ENCODE peak calls at places on chromosomes 5 and 9, in seven cellular contexts. One of them, this sample, is unnamed.

GRCh38 chr5:23105021-23105420 is 251.9 kb upstream of the CDH12 start:
- DNase-seq in MM.1S: no peak
- DNase-seq in endothelial cell of umbilical vein: no peak
- DNase-seq in spleen: no peak
- DNase-seq in mammary epithelial cell: no peak
- DNase-seq in cardiac muscle cell: no peak
- DNase-seq in psoas muscle: no peak
- DNase-seq in this sample: no peak

GRCh38 chr5:173668245-173668800 is 51.9 kb upstream of the BOD1 start:
- DNase-seq in MM.1S: no peak
- DNase-seq in endothelial cell of umbilical vein: no peak
- DNase-seq in spleen: no peak
- DNase-seq in mammary epithelial cell: no peak
- DNase-seq in cardiac muscle cell: no peak
- DNase-seq in psoas muscle: no peak
- DNase-seq in this sample: no peak

GRCh38 chr5:159780246-159780645 is 136.0 kb upstream of the ADRA1B start:
- DNase-seq in MM.1S: no peak
- DNase-seq in endothelial cell of umbilical vein: no peak
- DNase-seq in spleen: no peak
- DNase-seq in mammary epithelial cell: no peak
- DNase-seq in cardiac muscle cell: no peak
- DNase-seq in psoas muscle: no peak
- DNase-seq in this sample: no peak

GRCh38 chr5:84524491-84524890 is 139.8 kb upstream of the EDIL3 start:
- DNase-seq in MM.1S: no peak
- DNase-seq in endothelial cell of umbilical vein: no peak
- DNase-seq in spleen: no peak
- DNase-seq in mammary epithelial cell: no peak
- DNase-seq in cardiac muscle cell: no peak
- DNase-seq in psoas muscle: no peak
- DNase-seq in this sample: no peak

GRCh38 chr5:126370796-126371718 is 52.2 kb upstream of the GRAMD2B start:
- DNase-seq in MM.1S: no peak
- DNase-seq in endothelial cell of umbilical vein: no peak
- DNase-seq in spleen: no peak
- DNase-seq in mammary epithelial cell: peak; percentile 72
- DNase-seq in cardiac muscle cell: no peak
- DNase-seq in psoas muscle: no peak
- DNase-seq in this sample: peak; percentile 71

GRCh38 chr5:126369995-126370731 is 53.0 kb upstream of the GRAMD2B start:
- DNase-seq in MM.1S: no peak
- DNase-seq in endothelial cell of umbilical vein: no peak
- DNase-seq in spleen: no peak
- DNase-seq in mammary epithelial cell: no peak
- DNase-seq in cardiac muscle cell: peak; percentile 20
- DNase-seq in psoas muscle: no peak
- DNase-seq in this sample: peak; percentile 38

GRCh38 chr5:28286566-28286965 is 1248.2 kb upstream of the CDH9 start:
- DNase-seq in MM.1S: no peak
- DNase-seq in endothelial cell of umbilical vein: no peak
- DNase-seq in spleen: no peak
- DNase-seq in mammary epithelial cell: no peak
- DNase-seq in cardiac muscle cell: no peak
- DNase-seq in psoas muscle: no peak
- DNase-seq in this sample: no peak

GRCh38 chr5:1099931-1100651 is 11.8 kb downstream of the SLC12A7 start:
- DNase-seq in MM.1S: no peak
- DNase-seq in endothelial cell of umbilical vein: no peak
- DNase-seq in spleen: no peak
- DNase-seq in mammary epithelial cell: no peak
- DNase-seq in cardiac muscle cell: peak; percentile 59
- DNase-seq in psoas muscle: no peak
- DNase-seq in this sample: no peak

GRCh38 chr9:89185980-89186379 is 7.4 kb upstream of the SHC3 start:
- DNase-seq in MM.1S: no peak
- DNase-seq in endothelial cell of umbilical vein: no peak
- DNase-seq in spleen: no peak
- DNase-seq in mammary epithelial cell: no peak
- DNase-seq in cardiac muscle cell: peak; percentile 83
- DNase-seq in psoas muscle: no peak
- DNase-seq in this sample: no peak

GRCh38 chr5:146967646-146968045 is 89.1 kb upstream of the PPP2R2B start:
- DNase-seq in MM.1S: no peak
- DNase-seq in endothelial cell of umbilical vein: no peak
- DNase-seq in spleen: no peak
- DNase-seq in mammary epithelial cell: no peak
- DNase-seq in cardiac muscle cell: no peak
- DNase-seq in psoas muscle: no peak
- DNase-seq in this sample: no peak

GRCh38 chr5:178277866-178278265 is 45.3 kb upstream of the PHYKPL start:
- DNase-seq in MM.1S: no peak
- DNase-seq in endothelial cell of umbilical vein: no peak
- DNase-seq in spleen: no peak
- DNase-seq in mammary epithelial cell: no peak
- DNase-seq in cardiac muscle cell: no peak
- DNase-seq in psoas muscle: peak; percentile 39
- DNase-seq in this sample: no peak

GRCh38 chr5:35308391-35308790 is 78.1 kb upstream of the PRLR start:
- DNase-seq in MM.1S: no peak
- DNase-seq in endothelial cell of umbilical vein: no peak
- DNase-seq in spleen: no peak
- DNase-seq in mammary epithelial cell: no peak
- DNase-seq in cardiac muscle cell: no peak
- DNase-seq in psoas muscle: no peak
- DNase-seq in this sample: no peak

GRCh38 chr5:170443624-170444023 is 54.5 kb upstream of the KCNMB1 start:
- DNase-seq in MM.1S: no peak
- DNase-seq in endothelial cell of umbilical vein: no peak
- DNase-seq in spleen: no peak
- DNase-seq in mammary epithelial cell: no peak
- DNase-seq in cardiac muscle cell: no peak
- DNase-seq in psoas muscle: no peak
- DNase-seq in this sample: no peak

GRCh38 chr5:169788168-169788567 is 151.1 kb downstream of the DOCK2 start:
- DNase-seq in MM.1S: no peak
- DNase-seq in endothelial cell of umbilical vein: no peak
- DNase-seq in spleen: no peak
- DNase-seq in mammary epithelial cell: peak; percentile 26
- DNase-seq in cardiac muscle cell: no peak
- DNase-seq in psoas muscle: no peak
- DNase-seq in this sample: no peak

GRCh38 chr5:74328221-74328630 is 312.3 kb downstream of the ENC1 start:
- DNase-seq in MM.1S: no peak
- DNase-seq in endothelial cell of umbilical vein: no peak
- DNase-seq in spleen: no peak
- DNase-seq in mammary epithelial cell: no peak
- DNase-seq in cardiac muscle cell: no peak
- DNase-seq in psoas muscle: no peak
- DNase-seq in this sample: no peak

GRCh38 chr5:136182618-136183017 is 10.3 kb downstream of the SMIM32 start:
- DNase-seq in MM.1S: no peak
- DNase-seq in endothelial cell of umbilical vein: no peak
- DNase-seq in spleen: no peak
- DNase-seq in mammary epithelial cell: no peak
- DNase-seq in cardiac muscle cell: no peak
- DNase-seq in psoas muscle: no peak
- DNase-seq in this sample: no peak

GRCh38 chr9:88993327-88993726 is 2.1 kb downstream of the S1PR3 start:
- DNase-seq in MM.1S: no peak
- DNase-seq in endothelial cell of umbilical vein: peak; percentile 58
- DNase-seq in spleen: no peak
- DNase-seq in mammary epithelial cell: no peak
- DNase-seq in cardiac muscle cell: no peak
- DNase-seq in psoas muscle: no peak
- DNase-seq in this sample: no peak

GRCh38 chr9:90894956-90895687 is 93.5 kb downstream of the SYK start:
- DNase-seq in MM.1S: no peak
- DNase-seq in endothelial cell of umbilical vein: peak; percentile 9
- DNase-seq in spleen: no peak
- DNase-seq in mammary epithelial cell: no peak
- DNase-seq in cardiac muscle cell: peak; percentile 51
- DNase-seq in psoas muscle: no peak
- DNase-seq in this sample: no peak

GRCh38 chr5:172235827-172236749 is 42.1 kb downstream of the EFCAB9 start:
- DNase-seq in MM.1S: no peak
- DNase-seq in endothelial cell of umbilical vein: no peak
- DNase-seq in spleen: no peak
- DNase-seq in mammary epithelial cell: no peak
- DNase-seq in cardiac muscle cell: no peak
- DNase-seq in psoas muscle: no peak
- DNase-seq in this sample: no peak

GRCh38 chr5:114449836-114450515 is 88.1 kb downstream of the KCNN2 start:
- DNase-seq in MM.1S: peak; percentile 61
- DNase-seq in endothelial cell of umbilical vein: peak; percentile 63
- DNase-seq in spleen: peak; percentile 79
- DNase-seq in mammary epithelial cell: peak; percentile 29
- DNase-seq in cardiac muscle cell: peak; percentile 90
- DNase-seq in psoas muscle: peak; percentile 79
- DNase-seq in this sample: no peak

GRCh38 chr9:109020982-109021511 is 7.7 kb upstream of the CTNNAL1 start:
- DNase-seq in MM.1S: no peak
- DNase-seq in endothelial cell of umbilical vein: no peak
- DNase-seq in spleen: no peak
- DNase-seq in mammary epithelial cell: no peak
- DNase-seq in cardiac muscle cell: no peak
- DNase-seq in psoas muscle: no peak
- DNase-seq in this sample: no peak

GRCh38 chr5:39209924-39210323 is 9.4 kb downstream of the FYB1 start:
- DNase-seq in MM.1S: no peak
- DNase-seq in endothelial cell of umbilical vein: no peak
- DNase-seq in spleen: peak; percentile 91
- DNase-seq in mammary epithelial cell: no peak
- DNase-seq in cardiac muscle cell: no peak
- DNase-seq in psoas muscle: peak; percentile 56
- DNase-seq in this sample: peak; percentile 49

GRCh38 chr5:181151146-181151545 is 3.8 kb downstream of the OR2V2 start:
- DNase-seq in MM.1S: no peak
- DNase-seq in endothelial cell of umbilical vein: no peak
- DNase-seq in spleen: no peak
- DNase-seq in mammary epithelial cell: no peak
- DNase-seq in cardiac muscle cell: no peak
- DNase-seq in psoas muscle: no peak
- DNase-seq in this sample: no peak

GRCh38 chr9:76729980-76730737 is 34.1 kb upstream of the PCA3 start:
- DNase-seq in MM.1S: no peak
- DNase-seq in endothelial cell of umbilical vein: no peak
- DNase-seq in spleen: no peak
- DNase-seq in mammary epithelial cell: no peak
- DNase-seq in cardiac muscle cell: no peak
- DNase-seq in psoas muscle: no peak
- DNase-seq in this sample: no peak

GRCh38 chr5:143066556-143067281 is 296.5 kb downstream of the ARHGAP26 start:
- DNase-seq in MM.1S: peak; percentile 27
- DNase-seq in endothelial cell of umbilical vein: no peak
- DNase-seq in spleen: no peak
- DNase-seq in mammary epithelial cell: no peak
- DNase-seq in cardiac muscle cell: no peak
- DNase-seq in psoas muscle: peak; percentile 72
- DNase-seq in this sample: peak; percentile 32

GRCh38 chr9:87029904-87030303 is 82.6 kb upstream of the GAS1 start:
- DNase-seq in MM.1S: no peak
- DNase-seq in endothelial cell of umbilical vein: no peak
- DNase-seq in spleen: no peak
- DNase-seq in mammary epithelial cell: no peak
- DNase-seq in cardiac muscle cell: no peak
- DNase-seq in psoas muscle: no peak
- DNase-seq in this sample: no peak

GRCh38 chr9:6787793-6788174 is 30.0 kb downstream of the KDM4C start:
- DNase-seq in MM.1S: no peak
- DNase-seq in endothelial cell of umbilical vein: no peak
- DNase-seq in spleen: no peak
- DNase-seq in mammary epithelial cell: no peak
- DNase-seq in cardiac muscle cell: no peak
- DNase-seq in psoas muscle: no peak
- DNase-seq in this sample: no peak
- H3K4me3 ChIP-seq in MM.1S: no peak overlapping the region
- H3K4me3 ChIP-seq in endothelial cell of umbilical vein: peak overlapping the region; percentile 50
- H3K4me3 ChIP-seq in spleen: no peak overlapping the region
- H3K4me3 ChIP-seq in mammary epithelial cell: no peak overlapping the region
- H3K4me3 ChIP-seq in cardiac muscle cell: no peak overlapping the region
- H3K4me3 ChIP-seq in psoas muscle: no peak overlapping the region
- H3K4me3 ChIP-seq in this sample: no peak overlapping the region

GRCh38 chr5:109411175-109411514 is 1.4 kb upstream of the PJA2 start:
- DNase-seq in MM.1S: no peak
- DNase-seq in endothelial cell of umbilical vein: no peak
- DNase-seq in spleen: no peak
- DNase-seq in mammary epithelial cell: no peak
- DNase-seq in cardiac muscle cell: no peak
- DNase-seq in psoas muscle: no peak
- DNase-seq in this sample: no peak
- H3K4me3 ChIP-seq in MM.1S: peak overlapping the region; percentile 56
- H3K4me3 ChIP-seq in endothelial cell of umbilical vein: peak overlapping the region; percentile 81
- H3K4me3 ChIP-seq in spleen: peak overlapping the region; percentile 70
- H3K4me3 ChIP-seq in mammary epithelial cell: peak overlapping the region; percentile 60
- H3K4me3 ChIP-seq in cardiac muscle cell: peak overlapping the region; percentile 43
- H3K4me3 ChIP-seq in psoas muscle: peak overlapping the region; percentile 90
- H3K4me3 ChIP-seq in this sample: no peak overlapping the region

DNA sequence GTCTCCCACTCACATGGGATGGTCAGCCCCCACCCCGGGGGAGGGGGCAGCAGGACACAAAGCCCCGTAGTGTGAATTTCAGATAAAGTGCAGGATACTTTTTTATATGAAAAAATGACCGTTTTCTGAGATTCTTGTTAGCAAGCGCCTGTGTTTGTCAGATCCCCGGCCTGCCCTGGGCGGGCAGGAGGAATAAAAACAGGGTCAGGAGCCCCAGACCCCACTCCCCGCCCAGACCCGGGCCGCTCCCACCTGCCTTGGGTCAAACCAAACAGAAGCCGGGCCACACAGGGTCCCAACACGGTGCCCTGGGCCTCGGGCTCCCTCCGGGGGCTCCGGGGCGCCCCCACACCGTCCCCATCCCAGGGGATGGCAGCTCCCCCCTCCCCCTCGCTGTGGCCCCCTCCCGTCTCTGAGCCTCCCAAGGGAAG is 13.5 kb upstream of the NRARP start:
- DNase-seq in MM.1S: no peak
- DNase-seq in endothelial cell of umbilical vein: no peak
- DNase-seq in spleen: no peak
- DNase-seq in mammary epithelial cell: no peak
- DNase-seq in cardiac muscle cell: no peak
- DNase-seq in psoas muscle: peak; percentile 42
- DNase-seq in this sample: peak; percentile 52
- H3K4me3 ChIP-seq in MM.1S: no peak overlapping the region
- H3K4me3 ChIP-seq in endothelial cell of umbilical vein: no peak overlapping the region
- H3K4me3 ChIP-seq in spleen: no peak overlapping the region
- H3K4me3 ChIP-seq in mammary epithelial cell: no peak overlapping the region
- H3K4me3 ChIP-seq in cardiac muscle cell: peak overlapping the region; percentile 22
- H3K4me3 ChIP-seq in psoas muscle: peak overlapping the region; percentile 51
- H3K4me3 ChIP-seq in this sample: no peak overlapping the region

DNA sequence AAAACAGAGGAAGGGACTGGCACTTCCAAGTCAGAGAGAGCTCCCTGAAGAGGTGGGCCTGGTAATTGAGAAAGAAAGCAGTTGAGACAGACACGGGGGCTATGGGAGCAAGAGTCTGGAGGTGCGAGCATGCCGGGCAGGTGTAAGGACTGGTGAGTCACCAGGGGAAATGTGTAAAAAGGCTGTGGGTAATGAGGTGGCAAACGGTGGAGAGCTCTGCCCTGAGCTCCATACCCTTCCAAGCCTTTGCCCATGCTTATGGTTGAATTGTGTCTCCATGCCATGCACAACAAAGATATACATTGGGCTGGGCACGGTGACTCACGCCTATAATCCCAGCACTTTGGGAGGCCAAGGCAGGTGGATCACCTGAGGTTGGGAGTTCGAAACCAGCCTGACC is 18.0 kb upstream of the JADE2 start:
- DNase-seq in MM.1S: no peak
- DNase-seq in endothelial cell of umbilical vein: no peak
- DNase-seq in spleen: peak; percentile 8
- DNase-seq in mammary epithelial cell: no peak
- DNase-seq in cardiac muscle cell: no peak
- DNase-seq in psoas muscle: no peak
- DNase-seq in this sample: peak; percentile 37
- H3K4me3 ChIP-seq in MM.1S: no peak overlapping the region
- H3K4me3 ChIP-seq in endothelial cell of umbilical vein: no peak overlapping the region
- H3K4me3 ChIP-seq in spleen: no peak overlapping the region
- H3K4me3 ChIP-seq in mammary epithelial cell: no peak overlapping the region
- H3K4me3 ChIP-seq in cardiac muscle cell: no peak overlapping the region
- H3K4me3 ChIP-seq in psoas muscle: no peak overlapping the region
- H3K4me3 ChIP-seq in this sample: peak overlapping the region; percentile 27

This sample was measured in mucosa of descending colon.